ENCODE peak calls at places on chromosomes 6 and 20, in four cellular contexts. One of them, this sample, is unnamed.
A peak's percentile ranks its signal among the peaks of the same experiment; 100 is the strongest.

GRCh38 chr20:49165611-49166010 is 22.5 kb downstream of the STAU1 start:
- DNase-seq in A549: no peak
- DNase-seq in K562: no peak
- DNase-seq in HepG2: no peak
- DNase-seq in this sample: no peak

GRCh38 chr6:150036081-150036480 is 10.7 kb upstream of the RAET1L start:
- DNase-seq in A549: no peak
- DNase-seq in K562: no peak
- DNase-seq in HepG2: no peak
- DNase-seq in this sample: no peak

GRCh38 chr6:129342243-129342642 is 367.7 kb downstream of the ARHGAP18 start:
- DNase-seq in A549: no peak
- DNase-seq in K562: no peak
- DNase-seq in HepG2: no peak
- DNase-seq in this sample: no peak

GRCh38 chr6:1901556-1901955 is 291.8 kb downstream of the FOXC1 start:
- DNase-seq in A549: no peak
- DNase-seq in K562: no peak
- DNase-seq in HepG2: peak; percentile 44
- DNase-seq in this sample: no peak

GRCh38 chr6:6843057-6843627 is 254.6 kb downstream of the LY86 start:
- DNase-seq in A549: peak; percentile 10
- DNase-seq in K562: no peak
- DNase-seq in HepG2: no peak
- DNase-seq in this sample: no peak

GRCh38 chr6:152897807-152898399 is 84.9 kb downstream of the FBXO5 start:
- DNase-seq in A549: peak; percentile 49
- DNase-seq in K562: peak; percentile 82
- DNase-seq in HepG2: peak; percentile 52
- DNase-seq in this sample: peak; percentile 98

GRCh38 chr6:157608221-157609075 is 214.6 kb upstream of the SNX9 start:
- DNase-seq in A549: no peak
- DNase-seq in K562: no peak
- DNase-seq in HepG2: no peak
- DNase-seq in this sample: no peak

GRCh38 chr20:635028-635427 is 18.0 kb downstream of the SRXN1 start:
- DNase-seq in A549: no peak
- DNase-seq in K562: no peak
- DNase-seq in HepG2: no peak
- DNase-seq in this sample: no peak

GRCh38 chr20:1934578-1935573 is 39.7 kb downstream of the SIRPA start:
- DNase-seq in A549: no peak
- DNase-seq in K562: no peak
- DNase-seq in HepG2: no peak
- DNase-seq in this sample: no peak

GRCh38 chr6:23218751-23219150 is 649.4 kb downstream of the HDGFL1 start:
- DNase-seq in A549: no peak
- DNase-seq in K562: no peak
- DNase-seq in HepG2: no peak
- DNase-seq in this sample: no peak

GRCh38 chr20:17657898-17658647 is 24.0 kb downstream of the RRBP1 start:
- DNase-seq in A549: no peak
- DNase-seq in K562: no peak
- DNase-seq in HepG2: no peak
- DNase-seq in this sample: no peak

DNA sequence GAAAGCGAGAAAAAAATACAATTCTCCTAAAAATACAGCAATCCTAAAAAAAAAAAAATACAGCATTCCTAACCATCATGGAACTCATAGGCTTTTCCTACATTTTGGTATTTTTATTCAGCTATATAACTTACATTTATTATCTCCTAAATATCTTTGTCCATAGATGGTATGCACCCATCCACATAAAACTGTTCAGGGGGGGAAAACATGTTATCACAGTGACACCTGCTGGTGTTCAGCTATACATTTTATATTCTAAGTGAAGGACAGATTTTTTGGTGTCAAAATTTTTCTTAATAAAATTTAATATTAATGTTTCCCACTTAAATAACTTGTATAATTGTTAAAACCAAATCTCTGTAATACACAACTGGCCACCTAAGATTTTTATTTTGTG is 58.0 kb downstream of the BLOC1S5 start:
- DNase-seq in A549: peak; percentile 53
- DNase-seq in K562: peak; percentile 31
- DNase-seq in HepG2: peak; percentile 48
- DNase-seq in this sample: no peak
- TF ChIP-seq PHF8 in A549: no peak
- TF ChIP-seq PHF8 in K562: no peak
- TF ChIP-seq PHF8 in HepG2: no peak
- TF ChIP-seq PHF8 in this sample: no peak

GRCh38 chr6:20197251-20197650 is 15.0 kb downstream of the MBOAT1 start:
- DNase-seq in A549: no peak
- DNase-seq in K562: no peak
- DNase-seq in HepG2: no peak
- DNase-seq in this sample: no peak
- TF ChIP-seq PHF8 in A549: no peak
- TF ChIP-seq PHF8 in K562: no peak
- TF ChIP-seq PHF8 in HepG2: no peak
- TF ChIP-seq PHF8 in this sample: no peak

GRCh38 chr20:50246367-50247195 is 56.0 kb downstream of the CEBPB start:
- DNase-seq in A549: no peak
- DNase-seq in K562: no peak
- DNase-seq in HepG2: no peak
- DNase-seq in this sample: no peak
- TF ChIP-seq PHF8 in A549: no peak
- TF ChIP-seq PHF8 in K562: no peak
- TF ChIP-seq PHF8 in HepG2: no peak
- TF ChIP-seq PHF8 in this sample: no peak

GRCh38 chr6:45714795-45715507 is 300.7 kb downstream of the CLIC5 start:
- DNase-seq in A549: peak; percentile 61
- DNase-seq in K562: peak; percentile 26
- DNase-seq in HepG2: peak; percentile 74
- DNase-seq in this sample: peak; percentile 49
- TF ChIP-seq PHF8 in A549: no peak
- TF ChIP-seq PHF8 in K562: no peak
- TF ChIP-seq PHF8 in HepG2: no peak
- TF ChIP-seq PHF8 in this sample: no peak

GRCh38 chr20:59572515-59572914 is 31.8 kb upstream of the PHACTR3 start:
- DNase-seq in A549: no peak
- DNase-seq in K562: no peak
- DNase-seq in HepG2: no peak
- DNase-seq in this sample: no peak

GRCh38 chr20:59573837-59574236 is 30.5 kb upstream of the PHACTR3 start:
- DNase-seq in A549: no peak
- DNase-seq in K562: no peak
- DNase-seq in HepG2: no peak
- DNase-seq in this sample: no peak

GRCh38 chr20:59569305-59569704 is 35.0 kb upstream of the PHACTR3 start:
- DNase-seq in A549: no peak
- DNase-seq in K562: no peak
- DNase-seq in HepG2: no peak
- DNase-seq in this sample: no peak

GRCh38 chr20:59571151-59571550 is 33.2 kb upstream of the PHACTR3 start:
- DNase-seq in A549: no peak
- DNase-seq in K562: no peak
- DNase-seq in HepG2: no peak
- DNase-seq in this sample: no peak

GRCh38 chr20:59571591-59572314 is 32.6 kb upstream of the PHACTR3 start:
- DNase-seq in A549: peak; percentile 69
- DNase-seq in K562: peak; percentile 82
- DNase-seq in HepG2: peak; percentile 51
- DNase-seq in this sample: no peak
- TF ChIP-seq PHF8 in A549: no peak
- TF ChIP-seq PHF8 in K562: no peak
- TF ChIP-seq PHF8 in HepG2: no peak
- TF ChIP-seq PHF8 in this sample: no peak

GRCh38 chr6:88810089-88810488 is 153.3 kb downstream of the RNGTT start:
- DNase-seq in A549: no peak
- DNase-seq in K562: no peak
- DNase-seq in HepG2: no peak
- DNase-seq in this sample: no peak

GRCh38 chr6:88814909-88815308 is 148.5 kb downstream of the RNGTT start:
- DNase-seq in A549: no peak
- DNase-seq in K562: no peak
- DNase-seq in HepG2: peak; percentile 33
- DNase-seq in this sample: no peak

GRCh38 chr6:88815491-88815890 is 147.9 kb downstream of the RNGTT start:
- DNase-seq in A549: no peak
- DNase-seq in K562: no peak
- DNase-seq in HepG2: no peak
- DNase-seq in this sample: no peak

GRCh38 chr6:88808381-88808780 is 155.0 kb downstream of the RNGTT start:
- DNase-seq in A549: no peak
- DNase-seq in K562: no peak
- DNase-seq in HepG2: no peak
- DNase-seq in this sample: no peak

DNA sequence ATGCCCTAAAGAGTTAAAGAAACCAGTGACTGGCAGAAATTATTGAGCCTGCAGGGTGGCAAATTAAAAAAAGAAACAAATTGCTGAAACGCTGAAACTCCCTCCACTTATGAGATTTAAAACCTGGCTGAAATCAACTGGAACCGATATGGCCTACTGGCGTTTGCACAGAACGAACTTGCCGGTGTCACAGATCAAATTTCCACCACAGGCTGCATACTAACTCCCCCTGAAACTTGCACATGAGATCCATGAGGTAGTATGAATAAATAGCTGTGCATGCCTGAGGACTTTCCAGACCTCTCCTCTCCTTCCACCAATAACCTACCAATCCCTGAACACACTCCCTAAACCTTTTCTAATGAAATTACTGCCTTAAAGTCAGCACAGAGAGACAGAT is 150.4 kb downstream of the RNGTT start:
- DNase-seq in A549: no peak
- DNase-seq in K562: no peak
- DNase-seq in HepG2: no peak
- DNase-seq in this sample: no peak
- TF ChIP-seq PHF8 in A549: no peak
- TF ChIP-seq PHF8 in K562: no peak
- TF ChIP-seq PHF8 in HepG2: no peak
- TF ChIP-seq PHF8 in this sample: no peak

GRCh38 chr20:51372176-51372803 is 170.2 kb downstream of the NFATC2 start:
- DNase-seq in A549: peak; percentile 91
- DNase-seq in K562: peak; percentile 71
- DNase-seq in HepG2: peak; percentile 64
- DNase-seq in this sample: peak; percentile 85
- TF ChIP-seq PHF8 in A549: no peak
- TF ChIP-seq PHF8 in K562: no peak
- TF ChIP-seq PHF8 in HepG2: no peak
- TF ChIP-seq PHF8 in this sample: no peak

DNA sequence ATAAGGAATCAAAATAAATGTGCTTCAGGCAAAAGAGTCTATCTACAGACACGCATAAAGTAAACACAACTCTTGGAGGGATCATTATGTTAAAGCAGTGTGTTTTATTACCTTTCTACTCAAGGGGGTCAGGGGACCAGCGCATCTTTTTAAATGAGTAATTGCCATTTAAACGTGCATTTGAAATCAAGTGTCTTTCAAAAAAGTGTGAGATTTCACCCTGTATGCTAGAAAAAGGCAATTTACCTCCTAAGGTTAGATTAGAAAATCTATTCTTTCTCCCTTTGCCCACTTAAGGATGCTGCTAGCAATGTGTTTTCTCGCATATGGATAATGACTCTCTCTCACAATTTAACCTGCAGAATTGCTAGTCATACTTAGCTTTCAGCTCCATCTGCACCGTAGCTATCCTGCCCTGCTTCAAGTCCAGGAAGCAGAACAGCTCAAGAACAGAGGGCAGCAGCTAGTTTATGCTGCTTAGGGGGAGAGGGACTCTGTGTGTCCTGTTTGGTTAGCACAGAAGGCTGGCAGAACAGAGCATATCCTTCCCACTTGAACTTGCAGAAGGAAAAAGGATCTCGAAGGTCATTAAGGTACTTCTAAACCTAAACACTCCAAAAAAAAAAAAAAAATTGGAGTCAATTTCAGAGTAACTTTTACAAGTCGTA is 35.1 kb downstream of the NKAIN2 start:
- DNase-seq in A549: no peak
- DNase-seq in K562: no peak
- DNase-seq in HepG2: no peak
- DNase-seq in this sample: no peak
- TF ChIP-seq PHF8 in A549: no peak
- TF ChIP-seq PHF8 in K562: no peak
- TF ChIP-seq PHF8 in HepG2: no peak
- TF ChIP-seq PHF8 in this sample: no peak

GRCh38 chr6:41789390-41789724 is 1.9 kb downstream of the TOMM6 start:
- DNase-seq in A549: no peak
- DNase-seq in K562: no peak
- DNase-seq in HepG2: no peak
- DNase-seq in this sample: no peak
- TF ChIP-seq PHF8 in A549: no peak
- TF ChIP-seq PHF8 in K562: no peak
- TF ChIP-seq PHF8 in HepG2: no peak
- TF ChIP-seq PHF8 in this sample: no peak

GRCh38 chr6:10368841-10369240 is 46.0 kb downstream of the TFAP2A start:
- DNase-seq in A549: no peak
- DNase-seq in K562: no peak
- DNase-seq in HepG2: no peak
- DNase-seq in this sample: no peak
- TF ChIP-seq PHF8 in A549: no peak
- TF ChIP-seq PHF8 in K562: no peak
- TF ChIP-seq PHF8 in HepG2: no peak
- TF ChIP-seq PHF8 in this sample: no peak

This sample was measured in H1.